ENCODE peak calls at places on chromosomes 13 and 19, in seven cellular contexts. One of them, this sample, is unnamed.

GRCh38 chr13:37134411-37135041 is 29.1 kb upstream of the CSNK1A1L start:
- DNase-seq in astrocyte of the cerebellum: peak; percentile 34
- DNase-seq in choroid plexus epithelial cell: peak; percentile 99
- DNase-seq in neural crest cell: no peak
- DNase-seq in nephron progenitor cell: peak; percentile 13
- DNase-seq in bronchial epithelial cell: no peak
- DNase-seq in CD4-positive, alpha-beta T cell: no peak
- DNase-seq in this sample: no peak

GRCh38 chr13:107650081-107650701 is 565.1 kb downstream of the LIG4 start:
- DNase-seq in CD4-positive, alpha-beta T cell: no peak
- DNase-seq in nephron progenitor cell: peak; percentile 76
- DNase-seq in astrocyte of the cerebellum: peak; percentile 31
- DNase-seq in neural crest cell: peak; percentile 63
- DNase-seq in bronchial epithelial cell: peak; percentile 10
- DNase-seq in choroid plexus epithelial cell: peak; percentile 78
- DNase-seq in this sample: peak; percentile 10

GRCh38 chr13:24168392-24168750 is 7.9 kb downstream of the SPATA13 start:
- DNase-seq in choroid plexus epithelial cell: no peak
- DNase-seq in CD4-positive, alpha-beta T cell: no peak
- DNase-seq in bronchial epithelial cell: no peak
- DNase-seq in astrocyte of the cerebellum: peak; percentile 47
- DNase-seq in nephron progenitor cell: no peak
- DNase-seq in neural crest cell: no peak
- DNase-seq in this sample: no peak

GRCh38 chr13:23966691-23967615 is 69.7 kb upstream of the C1QTNF9B start:
- DNase-seq in neural crest cell: no peak
- DNase-seq in nephron progenitor cell: no peak
- DNase-seq in choroid plexus epithelial cell: peak; percentile 41
- DNase-seq in astrocyte of the cerebellum: no peak
- DNase-seq in CD4-positive, alpha-beta T cell: no peak
- DNase-seq in bronchial epithelial cell: no peak
- DNase-seq in this sample: no peak

GRCh38 chr13:98556417-98556816 is 20.5 kb downstream of the STK24 start:
- DNase-seq in neural crest cell: no peak
- DNase-seq in choroid plexus epithelial cell: no peak
- DNase-seq in bronchial epithelial cell: no peak
- DNase-seq in CD4-positive, alpha-beta T cell: no peak
- DNase-seq in nephron progenitor cell: no peak
- DNase-seq in astrocyte of the cerebellum: no peak
- DNase-seq in this sample: no peak

GRCh38 chr13:33260168-33261098 is 25.1 kb downstream of the STARD13 start:
- DNase-seq in nephron progenitor cell: no peak
- DNase-seq in bronchial epithelial cell: no peak
- DNase-seq in neural crest cell: no peak
- DNase-seq in astrocyte of the cerebellum: no peak
- DNase-seq in choroid plexus epithelial cell: peak; percentile 84
- DNase-seq in CD4-positive, alpha-beta T cell: no peak
- DNase-seq in this sample: no peak

GRCh38 chr19:31283701-31284100 is 65.5 kb downstream of the TSHZ3 start:
- DNase-seq in bronchial epithelial cell: no peak
- DNase-seq in astrocyte of the cerebellum: no peak
- DNase-seq in choroid plexus epithelial cell: no peak
- DNase-seq in CD4-positive, alpha-beta T cell: no peak
- DNase-seq in nephron progenitor cell: no peak
- DNase-seq in neural crest cell: no peak
- DNase-seq in this sample: no peak

GRCh38 chr19:57559404-57560025 is at the start of gene ZNF550:
- DNase-seq in CD4-positive, alpha-beta T cell: peak; percentile 86
- DNase-seq in neural crest cell: peak; percentile 79
- DNase-seq in choroid plexus epithelial cell: peak; percentile 92
- DNase-seq in astrocyte of the cerebellum: peak; percentile 55
- DNase-seq in bronchial epithelial cell: peak; percentile 80
- DNase-seq in nephron progenitor cell: peak; percentile 85
- DNase-seq in this sample: peak; percentile 64

GRCh38 chr13:98171806-98172569 is 5.1 kb downstream of the RNF113B start:
- DNase-seq in CD4-positive, alpha-beta T cell: no peak
- DNase-seq in astrocyte of the cerebellum: no peak
- DNase-seq in nephron progenitor cell: peak; percentile 23
- DNase-seq in neural crest cell: no peak
- DNase-seq in choroid plexus epithelial cell: peak; percentile 55
- DNase-seq in bronchial epithelial cell: no peak
- DNase-seq in this sample: no peak

GRCh38 chr19:29612801-29613595 is 6.9 kb downstream of the POP4 start:
- DNase-seq in astrocyte of the cerebellum: no peak
- DNase-seq in choroid plexus epithelial cell: no peak
- DNase-seq in bronchial epithelial cell: no peak
- DNase-seq in CD4-positive, alpha-beta T cell: no peak
- DNase-seq in nephron progenitor cell: no peak
- DNase-seq in neural crest cell: no peak
- DNase-seq in this sample: no peak

GRCh38 chr19:1608414-1609391 is 3.4 kb upstream of the UQCR11 start:
- DNase-seq in choroid plexus epithelial cell: peak; percentile 20
- DNase-seq in neural crest cell: no peak
- DNase-seq in CD4-positive, alpha-beta T cell: peak; percentile 38
- DNase-seq in nephron progenitor cell: no peak
- DNase-seq in bronchial epithelial cell: no peak
- DNase-seq in astrocyte of the cerebellum: no peak
- DNase-seq in this sample: no peak

GRCh38 chr13:48750588-48751383 is 97.1 kb downstream of the CYSLTR2 start:
- DNase-seq in choroid plexus epithelial cell: peak; percentile 92
- DNase-seq in neural crest cell: no peak
- DNase-seq in astrocyte of the cerebellum: no peak
- DNase-seq in nephron progenitor cell: no peak
- DNase-seq in bronchial epithelial cell: no peak
- DNase-seq in CD4-positive, alpha-beta T cell: no peak
- DNase-seq in this sample: no peak

GRCh38 chr19:54158812-54159351 is 639 bp downstream of the LENG1 start:
- DNase-seq in choroid plexus epithelial cell: peak; percentile 35
- DNase-seq in bronchial epithelial cell: no peak
- DNase-seq in CD4-positive, alpha-beta T cell: no peak
- DNase-seq in neural crest cell: no peak
- DNase-seq in astrocyte of the cerebellum: no peak
- DNase-seq in nephron progenitor cell: no peak
- DNase-seq in this sample: no peak

GRCh38 chr13:99432637-99433542 is 68.4 kb upstream of the TM9SF2 start:
- DNase-seq in nephron progenitor cell: peak; percentile 51
- DNase-seq in choroid plexus epithelial cell: peak; percentile 79
- DNase-seq in CD4-positive, alpha-beta T cell: peak; percentile 62
- DNase-seq in neural crest cell: no peak
- DNase-seq in astrocyte of the cerebellum: no peak
- DNase-seq in bronchial epithelial cell: peak; percentile 50
- DNase-seq in this sample: no peak

GRCh38 chr19:947707-948533 is 22.1 kb downstream of the ARID3A start:
- DNase-seq in nephron progenitor cell: no peak
- DNase-seq in astrocyte of the cerebellum: no peak
- DNase-seq in choroid plexus epithelial cell: no peak
- DNase-seq in neural crest cell: no peak
- DNase-seq in bronchial epithelial cell: no peak
- DNase-seq in CD4-positive, alpha-beta T cell: no peak
- DNase-seq in this sample: no peak

GRCh38 chr19:15247107-15248014 is 15.1 kb upstream of the EPHX3 start:
- DNase-seq in CD4-positive, alpha-beta T cell: no peak
- DNase-seq in bronchial epithelial cell: no peak
- DNase-seq in astrocyte of the cerebellum: no peak
- DNase-seq in neural crest cell: no peak
- DNase-seq in choroid plexus epithelial cell: peak; percentile 17
- DNase-seq in nephron progenitor cell: no peak
- DNase-seq in this sample: no peak

GRCh38 chr13:114339779-114340534 is 25.7 kb downstream of the CHAMP1 start:
- DNase-seq in nephron progenitor cell: no peak
- DNase-seq in choroid plexus epithelial cell: peak; percentile 58
- DNase-seq in neural crest cell: no peak
- DNase-seq in CD4-positive, alpha-beta T cell: no peak
- DNase-seq in astrocyte of the cerebellum: peak; percentile 5
- DNase-seq in bronchial epithelial cell: peak; percentile 30
- DNase-seq in this sample: no peak

GRCh38 chr13:73940098-73940497 is 194.1 kb downstream of the KLF12 start:
- DNase-seq in bronchial epithelial cell: no peak
- DNase-seq in nephron progenitor cell: no peak
- DNase-seq in astrocyte of the cerebellum: no peak
- DNase-seq in choroid plexus epithelial cell: no peak
- DNase-seq in CD4-positive, alpha-beta T cell: no peak
- DNase-seq in neural crest cell: no peak
- DNase-seq in this sample: no peak

GRCh38 chr19:799076-799881 is 2.0 kb downstream of the PTBP1 start:
- DNase-seq in choroid plexus epithelial cell: peak; percentile 67
- DNase-seq in astrocyte of the cerebellum: no peak
- DNase-seq in bronchial epithelial cell: peak; percentile 23
- DNase-seq in neural crest cell: peak; percentile 35
- DNase-seq in CD4-positive, alpha-beta T cell: peak; percentile 17
- DNase-seq in nephron progenitor cell: peak; percentile 42
- DNase-seq in this sample: no peak

GRCh38 chr19:35135389-35135909 is 590 bp upstream of the LGI4 start:
- DNase-seq in CD4-positive, alpha-beta T cell: no peak
- DNase-seq in neural crest cell: peak; percentile 94
- DNase-seq in bronchial epithelial cell: no peak
- DNase-seq in choroid plexus epithelial cell: peak; percentile 73
- DNase-seq in nephron progenitor cell: peak; percentile 93
- DNase-seq in astrocyte of the cerebellum: peak; percentile 22
- DNase-seq in this sample: no peak

GRCh38 chr13:27920677-27921420 is 1.0 kb downstream of the PDX1 start:
- DNase-seq in CD4-positive, alpha-beta T cell: no peak
- DNase-seq in astrocyte of the cerebellum: no peak
- DNase-seq in neural crest cell: no peak
- DNase-seq in nephron progenitor cell: peak; percentile 51
- DNase-seq in bronchial epithelial cell: no peak
- DNase-seq in choroid plexus epithelial cell: peak; percentile 21
- DNase-seq in this sample: no peak

GRCh38 chr19:55304279-55304978 is 20.6 kb downstream of the BRSK1 start:
- DNase-seq in CD4-positive, alpha-beta T cell: no peak
- DNase-seq in bronchial epithelial cell: peak; percentile 54
- DNase-seq in choroid plexus epithelial cell: peak; percentile 46
- DNase-seq in astrocyte of the cerebellum: no peak
- DNase-seq in neural crest cell: peak; percentile 45
- DNase-seq in nephron progenitor cell: peak; percentile 62
- DNase-seq in this sample: no peak

GRCh38 chr13:39684531-39685137 is 29.2 kb downstream of the COG6 start:
- DNase-seq in astrocyte of the cerebellum: peak; percentile 26
- DNase-seq in neural crest cell: no peak
- DNase-seq in CD4-positive, alpha-beta T cell: no peak
- DNase-seq in choroid plexus epithelial cell: peak; percentile 72
- DNase-seq in nephron progenitor cell: no peak
- DNase-seq in bronchial epithelial cell: peak; percentile 56
- DNase-seq in this sample: peak; percentile 15
- TF ChIP-seq CTCF in astrocyte of the cerebellum: no peak
- TF ChIP-seq CTCF in neural crest cell: peak; percentile 71
- TF ChIP-seq CTCF in CD4-positive, alpha-beta T cell: peak; percentile 71
- TF ChIP-seq CTCF in choroid plexus epithelial cell: peak; percentile 26
- TF ChIP-seq CTCF in nephron progenitor cell: peak; percentile 47
- TF ChIP-seq CTCF in bronchial epithelial cell: no peak
- TF ChIP-seq CTCF in this sample: no peak

DNA sequence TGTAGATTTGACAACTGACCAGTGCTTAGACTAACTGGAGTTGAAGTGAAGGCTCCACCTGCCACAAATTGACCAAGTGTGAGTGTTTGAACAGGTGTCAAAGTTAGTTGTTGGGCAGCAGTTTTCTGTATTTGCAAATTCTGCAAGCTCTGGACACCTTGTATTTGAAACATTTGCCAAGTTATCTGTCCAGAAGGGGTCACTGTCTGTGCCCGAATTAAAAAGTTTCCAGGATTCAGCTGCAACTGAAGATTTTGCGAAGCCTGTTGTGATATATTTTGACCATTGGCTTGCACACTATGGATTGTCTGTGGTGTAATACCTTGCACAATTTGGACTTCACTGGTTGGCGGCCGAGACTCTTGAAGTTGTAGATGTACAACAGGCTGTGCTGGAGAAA is 1690.7 kb downstream of the SLITRK5 start:
- DNase-seq in neural crest cell: no peak
- DNase-seq in astrocyte of the cerebellum: no peak
- DNase-seq in nephron progenitor cell: no peak
- DNase-seq in bronchial epithelial cell: peak; percentile 21
- DNase-seq in choroid plexus epithelial cell: peak; percentile 58
- DNase-seq in CD4-positive, alpha-beta T cell: no peak
- DNase-seq in this sample: no peak
- TF ChIP-seq CTCF in neural crest cell: no peak
- TF ChIP-seq CTCF in astrocyte of the cerebellum: peak; percentile 31
- TF ChIP-seq CTCF in nephron progenitor cell: no peak
- TF ChIP-seq CTCF in bronchial epithelial cell: peak; percentile 27
- TF ChIP-seq CTCF in choroid plexus epithelial cell: peak; percentile 65
- TF ChIP-seq CTCF in CD4-positive, alpha-beta T cell: no peak
- TF ChIP-seq CTCF in this sample: peak; percentile 37

GRCh38 chr19:2944775-2945574 is at the start of gene ZNF77:
- DNase-seq in neural crest cell: peak; percentile 97
- DNase-seq in astrocyte of the cerebellum: peak; percentile 99
- DNase-seq in bronchial epithelial cell: peak; percentile 98
- DNase-seq in choroid plexus epithelial cell: peak; percentile 100
- DNase-seq in nephron progenitor cell: peak; percentile 98
- DNase-seq in CD4-positive, alpha-beta T cell: peak; percentile 98
- DNase-seq in this sample: peak; percentile 98
- TF ChIP-seq CTCF in neural crest cell: peak; percentile 8
- TF ChIP-seq CTCF in astrocyte of the cerebellum: no peak
- TF ChIP-seq CTCF in bronchial epithelial cell: no peak
- TF ChIP-seq CTCF in choroid plexus epithelial cell: no peak
- TF ChIP-seq CTCF in nephron progenitor cell: no peak
- TF ChIP-seq CTCF in CD4-positive, alpha-beta T cell: no peak
- TF ChIP-seq CTCF in this sample: no peak

GRCh38 chr19:23436318-23436717 is 41.0 kb upstream of the ZNF91 start:
- DNase-seq in CD4-positive, alpha-beta T cell: no peak
- DNase-seq in astrocyte of the cerebellum: no peak
- DNase-seq in neural crest cell: no peak
- DNase-seq in bronchial epithelial cell: no peak
- DNase-seq in nephron progenitor cell: peak; percentile 3
- DNase-seq in choroid plexus epithelial cell: no peak
- DNase-seq in this sample: no peak
- TF ChIP-seq CTCF in CD4-positive, alpha-beta T cell: no peak
- TF ChIP-seq CTCF in astrocyte of the cerebellum: peak; percentile 29
- TF ChIP-seq CTCF in neural crest cell: peak; percentile 37
- TF ChIP-seq CTCF in bronchial epithelial cell: peak; percentile 29
- TF ChIP-seq CTCF in nephron progenitor cell: no peak
- TF ChIP-seq CTCF in choroid plexus epithelial cell: peak; percentile 49
- TF ChIP-seq CTCF in this sample: peak; percentile 26

GRCh38 chr13:101730420-101731000 is 278.0 kb downstream of the ITGBL1 start:
- DNase-seq in bronchial epithelial cell: no peak
- DNase-seq in neural crest cell: no peak
- DNase-seq in nephron progenitor cell: no peak
- DNase-seq in CD4-positive, alpha-beta T cell: no peak
- DNase-seq in astrocyte of the cerebellum: no peak
- DNase-seq in choroid plexus epithelial cell: peak; percentile 23
- DNase-seq in this sample: no peak
- TF ChIP-seq CTCF in bronchial epithelial cell: no peak
- TF ChIP-seq CTCF in neural crest cell: no peak
- TF ChIP-seq CTCF in nephron progenitor cell: no peak
- TF ChIP-seq CTCF in CD4-positive, alpha-beta T cell: no peak
- TF ChIP-seq CTCF in astrocyte of the cerebellum: no peak
- TF ChIP-seq CTCF in choroid plexus epithelial cell: no peak
- TF ChIP-seq CTCF in this sample: no peak